ENCODE peak calls at places on chromosomes 6 and 20, in seven cellular contexts. A, R, P, L, C, K and J are unnamed samples.

GRCh38 chr6:27138837-27139752 is 108.4 kb upstream of the PRSS16 start:
- DNase-seq in P (no peak), C (peak), R (peak), A (peak), K (peak), L (peak), J (peak)

GRCh38 chr20:38278150-38278549 is 17.6 kb upstream of the KIAA1755 start:
- DNase-seq in L (no peak), P (peak), R (peak), K (peak), A (no peak), C (no peak), J (no peak)

GRCh38 chr20:34624628-34625027 is 52.3 kb downstream of the PIGU start:
- DNase-seq in R (no peak), C (no peak), P (no peak), A (no peak), L (no peak), K (no peak), J (no peak)

GRCh38 chr6:79076160-79076559 is 1.9 kb downstream of the PHIP start:
- DNase-seq in A (peak), P (no peak), K (no peak), L (no peak), C (no peak), R (peak), J (peak)

GRCh38 chr6:45899683-45899946 is 116.0 kb downstream of the CLIC5 start:
- DNase-seq in A (no peak), R (no peak), C (no peak), L (no peak), P (no peak), K (no peak), J (no peak)

GRCh38 chr6:107219851-107220250 is 104.5 kb upstream of the BEND3 start:
- DNase-seq in P (no peak), A (no peak), L (no peak), R (no peak), K (no peak), C (no peak), J (no peak)

GRCh38 chr6:91023529-91023928 is 436.7 kb upstream of the MAP3K7 start:
- DNase-seq in P (no peak), K (no peak), L (no peak), R (no peak), A (no peak), C (no peak), J (no peak)

GRCh38 chr20:47502801-47503239 is 1.1 kb downstream of the NCOA3 start:
- DNase-seq in C (no peak), K (no peak), L (no peak), P (no peak), A (peak), R (peak), J (peak)

GRCh38 chr6:85866373-85866740 is 223.7 kb upstream of the SYNCRIP start:
- DNase-seq in C (no peak), P (no peak), R (peak), L (no peak), K (no peak), A (no peak), J (no peak)

GRCh38 chr6:31907158-31907813 is 5.4 kb upstream of the ZBTB12 start:
- DNase-seq in R (peak), C (no peak), A (peak), P (no peak), K (no peak), L (no peak), J (peak)

GRCh38 chr20:41119593-41120561 is 17.5 kb upstream of the PLCG1 start:
- DNase-seq in R (no peak), P (peak), L (no peak), C (no peak), A (no peak), K (no peak), J (no peak)

GRCh38 chr6:7086488-7086887 is 21.3 kb upstream of the RREB1 start:
- DNase-seq in P (no peak), A (peak), C (no peak), R (peak), L (no peak), K (no peak), J (peak)

GRCh38 chr6:134247271-134247833 is 70.6 kb downstream of the SGK1 start:
- DNase-seq in C (no peak), P (no peak), L (no peak), K (no peak), A (no peak), R (no peak), J (no peak)

GRCh38 chr20:50284811-50285375 is 94.3 kb downstream of the CEBPB start:
- DNase-seq in C (no peak), A (no peak), P (no peak), L (no peak), K (peak), R (no peak), J (peak)

GRCh38 chr6:69061066-69061465 is 426.0 kb downstream of the ADGRB3 start:
- DNase-seq in L (no peak), P (no peak), K (no peak), A (no peak), R (no peak), C (no peak), J (no peak)

GRCh38 chr6:169323221-169323620 is 69.6 kb upstream of the THBS2 start:
- DNase-seq in K (no peak), R (no peak), P (no peak), L (no peak), C (no peak), A (no peak), J (no peak)

GRCh38 chr6:52610745-52611355 is 34.0 kb upstream of the TRAM2 start:
- DNase-seq in A (peak), R (peak), P (no peak), K (no peak), L (no peak), C (no peak), J (peak)

GRCh38 chr20:57509665-57510237 is 15.2 kb downstream of the CTCFL start:
- DNase-seq in L (peak), K (no peak), C (no peak), P (no peak), A (peak), R (no peak), J (peak)
- TF ChIP-seq CTCF in L (peak), K (peak), C (no peak), P (peak), A (peak), R (peak), J (peak)

GRCh38 chr20:45154183-45154582 is 20.5 kb upstream of the PI3 start:
- DNase-seq in A (peak), C (no peak), L (no peak), R (peak), P (no peak), K (no peak), J (no peak)
- TF ChIP-seq CTCF in A (no peak), C (no peak), L (no peak), R (peak), P (no peak), K (no peak), J (peak)

GRCh38 chr20:32115196-32115767 is 5.8 kb downstream of the TM9SF4 start:
- DNase-seq in A (no peak), L (no peak), R (no peak), C (no peak), K (no peak), P (no peak), J (no peak)
- TF ChIP-seq CTCF in A (no peak), L (no peak), R (no peak), C (no peak), K (no peak), P (no peak), J (no peak)

DNA sequence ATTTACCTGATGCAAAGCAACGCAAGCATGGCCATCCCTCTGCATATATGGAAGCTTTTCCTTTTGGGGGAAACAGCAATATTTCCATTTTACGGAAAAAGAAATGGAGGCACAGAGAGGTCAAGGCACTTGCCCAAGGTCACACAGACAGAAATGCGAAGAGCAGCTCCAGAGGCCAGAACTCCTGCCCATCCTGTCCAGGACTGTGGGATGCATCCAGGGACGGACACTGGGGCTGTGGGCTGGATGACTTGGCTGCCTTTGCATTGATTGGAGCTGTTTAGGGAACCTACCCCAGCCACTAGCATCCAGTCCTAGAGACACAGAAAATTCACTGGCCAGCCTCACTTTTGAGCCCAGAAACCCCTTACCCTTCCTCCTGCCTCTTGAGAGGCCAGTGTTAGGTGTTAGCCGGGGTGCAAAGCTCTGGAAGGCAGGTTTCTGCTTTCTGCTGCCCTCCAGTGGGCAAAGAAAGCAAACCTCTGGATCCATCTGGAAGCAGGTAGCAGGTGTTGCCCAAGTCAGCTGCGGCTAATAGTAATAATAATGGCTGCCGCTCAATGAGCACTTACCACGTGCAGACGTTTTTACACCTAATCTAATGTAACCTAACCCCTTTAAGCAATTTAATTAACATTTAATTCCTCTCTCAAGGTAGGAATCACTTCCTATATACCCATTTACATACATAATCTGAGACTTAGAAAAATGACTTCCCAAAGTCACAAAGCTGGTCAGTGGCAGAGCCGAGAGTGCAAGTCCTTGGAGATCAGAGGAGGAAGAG is 31.7 kb upstream of the CCN5 start:
- DNase-seq in R (peak), C (peak), L (peak), P (peak), K (no peak), A (peak), J (peak)
- TF ChIP-seq CTCF in R (peak), C (peak), L (peak), P (peak), K (peak), A (peak), J (peak)

GRCh38 chr20:25083773-25084615 is 2.1 kb upstream of the VSX1 start:
- DNase-seq in R (no peak), A (no peak), L (no peak), C (no peak), P (no peak), K (no peak), J (no peak)
- TF ChIP-seq CTCF in R (peak), A (no peak), L (no peak), C (no peak), P (peak), K (no peak), J (peak)

GRCh38 chr6:40912158-40912946 is 126.7 kb downstream of the UNC5CL start:
- DNase-seq in R (no peak), P (peak), K (no peak), L (peak), A (peak), C (peak), J (peak)
- TF ChIP-seq CTCF in R (peak), P (peak), K (no peak), L (peak), A (peak), C (peak), J (peak)